ENCODE peak calls at places on chromosomes 3 and 15, in seven cellular contexts. U is naive thymus-derived CD8-positive, alpha-beta T cell; S is posterior vena cava; B is activated naive CD4-positive, alpha-beta T cell; J is NCI-H460; Z is pulmonary artery endothelial cell; I is IMR-90. C is an unnamed sample.
A peak's percentile ranks its signal among the peaks of the same experiment; 100 is the strongest.

GRCh38 chr3:118850687-118851086 is 184.0 kb downstream of the IGSF11 start:
- DNase-seq in S (no peak), J (no peak), I (no peak), B (no peak), U (no peak), Z (no peak), C (no peak)

GRCh38 chr3:193190387-193190786 is 50.6 kb upstream of the PLAAT1 start:
- DNase-seq in B (no peak), S (no peak), J (peak; percentile 3), U (no peak), Z (peak; percentile 11), I (no peak), C (no peak)

GRCh38 chr15:29854413-29854812 is 32.1 kb upstream of the TJP1 start:
- DNase-seq in J (no peak), S (no peak), U (no peak), B (no peak), I (no peak), Z (no peak), C (no peak)

GRCh38 chr3:188084751-188085595 is 69.0 kb upstream of the LPP start:
- DNase-seq in S (no peak), J (no peak), I (no peak), U (no peak), Z (no peak), B (no peak), C (no peak)

GRCh38 chr3:8298021-8298954 is 203.3 kb upstream of the LMCD1 start:
- DNase-seq in U (no peak), Z (no peak), S (no peak), B (no peak), I (no peak), J (no peak), C (no peak)

GRCh38 chr15:66744610-66745279 is 42.7 kb downstream of the SMAD6 start:
- DNase-seq in B (no peak), U (no peak), S (no peak), J (no peak), Z (no peak), I (no peak), C (no peak)

GRCh38 chr3:3107858-3108257 is 2.3 kb downstream of the IL5RA start:
- DNase-seq in Z (no peak), I (no peak), B (no peak), U (no peak), S (no peak), J (no peak), C (no peak)

GRCh38 chr3:55402886-55403605 is 84.1 kb downstream of the WNT5A start:
- DNase-seq in J (no peak), S (no peak), I (peak; percentile 66), B (no peak), Z (no peak), U (no peak), C (no peak)

GRCh38 chr3:52150357-52150756 is 3.9 kb downstream of the POC1A start:
- DNase-seq in I (no peak), J (no peak), S (no peak), Z (no peak), B (no peak), U (no peak), C (no peak)

GRCh38 chr15:33587773-33588172 is 277.0 kb downstream of the RYR3 start:
- DNase-seq in B (no peak), J (no peak), I (no peak), U (no peak), S (no peak), Z (no peak), C (no peak)

GRCh38 chr3:143881102-143881501 is 32.8 kb upstream of the SLC9A9 start:
- DNase-seq in I (no peak), S (no peak), U (no peak), J (no peak), Z (no peak), B (no peak), C (no peak)

GRCh38 chr3:104273046-104273649 is 1093.6 kb upstream of the ALCAM start:
- DNase-seq in S (no peak), J (no peak), U (no peak), I (peak; percentile 53), B (no peak), Z (no peak), C (no peak)

GRCh38 chr3:144743325-144743724 is 771.7 kb downstream of the DIPK2A start:
- DNase-seq in I (no peak), J (no peak), Z (no peak), U (no peak), S (no peak), B (no peak), C (no peak)

C was measured in brain pericyte.